ENCODE peak calls at places on chromosomes 11 and 22, in eight cellular contexts. F, Z, K, U, P, O, T and S are unnamed samples.
A peak's percentile ranks its signal among the peaks of the same experiment; 100 is the strongest.

GRCh38 chr22:45499746-45500145 is 2.9 kb upstream of the FBLN1 start:
- DNase-seq in T (no peak), F (no peak), U (no peak), O (no peak), Z (no peak), P (no peak), K (no peak), S (no peak)

GRCh38 chr11:94151311-94151710 is 22.7 kb downstream of the PANX1 start:
- DNase-seq in Z (no peak), T (no peak), O (no peak), U (no peak), F (no peak), P (peak; percentile 50), K (no peak), S (no peak)

GRCh38 chr11:97364047-97364446 is 974.2 kb downstream of the JRKL start:
- DNase-seq in K (no peak), P (peak; percentile 65), U (no peak), Z (peak; percentile 12), O (no peak), F (no peak), T (peak; percentile 52), S (no peak)

GRCh38 chr22:17009640-17010291 is 1.7 kb upstream of the GAB4 start:
- DNase-seq in F (no peak), P (no peak), U (no peak), K (no peak), Z (no peak), O (no peak), T (no peak), S (no peak)

GRCh38 chr22:45104313-45104712 is 59.4 kb upstream of the NUP50 start:
- DNase-seq in F (no peak), U (no peak), T (no peak), Z (no peak), P (no peak), K (no peak), O (no peak), S (no peak)

GRCh38 chr11:76282786-76283185 is 76.5 kb upstream of the WNT11 start:
- DNase-seq in T (no peak), F (no peak), P (no peak), Z (no peak), K (no peak), O (no peak), U (no peak), S (no peak)

GRCh38 chr11:38005597-38005996 is 1407.6 kb upstream of the RAG2 start:
- DNase-seq in P (peak; percentile 74), T (peak; percentile 81), F (no peak), O (no peak), U (no peak), Z (no peak), K (no peak), S (no peak)

GRCh38 chr11:107359701-107360100 is 97.9 kb downstream of the CWF19L2 start:
- DNase-seq in K (no peak), F (no peak), P (peak; percentile 4), O (no peak), Z (no peak), U (no peak), T (peak; percentile 16), S (no peak)

GRCh38 chr11:66292543-66293332 is 1.0 kb downstream of the TMEM151A start:
- DNase-seq in F (no peak), P (no peak), U (no peak), K (no peak), Z (no peak), O (no peak), T (no peak), S (no peak)
- H3K4me3 ChIP-seq in F (no peak overlapping the region), P (no peak overlapping the region), U (no peak overlapping the region), K (no peak overlapping the region), Z (no peak overlapping the region), O (no peak overlapping the region), T (no peak overlapping the region), S (no peak overlapping the region)

DNA sequence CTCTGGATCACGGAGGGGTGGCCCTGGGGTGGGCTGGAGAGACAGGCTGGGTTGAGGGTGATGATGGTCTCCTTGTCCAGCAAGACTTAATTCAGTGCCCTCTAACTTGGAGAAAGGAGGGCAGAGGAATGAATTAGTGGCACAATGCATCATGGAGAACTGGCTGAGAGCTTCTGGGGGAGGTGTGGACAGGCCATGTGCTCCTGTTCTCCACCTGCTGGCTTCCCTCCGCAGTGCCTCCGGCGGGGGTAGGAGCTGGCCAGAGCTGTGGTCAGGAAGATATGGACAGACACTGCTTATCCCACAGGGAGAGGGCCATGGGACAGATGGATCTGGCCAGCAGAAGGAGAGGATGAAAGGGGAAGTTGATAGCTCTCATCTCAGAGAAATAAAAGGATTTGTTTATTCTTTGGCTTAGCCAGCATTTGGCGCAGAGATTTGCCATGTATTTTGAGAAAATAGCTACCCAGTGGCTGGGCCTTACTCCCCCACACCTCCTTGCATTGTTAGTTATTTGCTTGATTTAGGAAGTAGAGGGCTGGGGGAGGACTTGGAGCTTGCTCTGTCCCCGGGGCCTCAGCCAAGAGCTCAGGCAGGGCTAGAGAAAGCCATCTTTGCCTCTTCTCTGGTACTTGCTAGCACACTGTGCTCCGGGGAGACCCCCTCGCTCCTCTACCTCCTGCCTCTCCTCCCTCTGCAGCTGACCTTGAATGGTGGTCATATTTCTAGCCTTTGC is 93.2 kb downstream of the SCN3B start:
- DNase-seq in P (peak; percentile 54), O (no peak), T (peak; percentile 51), Z (no peak), F (peak; percentile 45), U (no peak), K (no peak), S (no peak)
- TF ChIP-seq CTCF in P (no peak), O (peak; percentile 45), T (peak; percentile 52), Z (no peak), F (no peak), U (no peak), K (no peak), S (peak; percentile 17)

DNA sequence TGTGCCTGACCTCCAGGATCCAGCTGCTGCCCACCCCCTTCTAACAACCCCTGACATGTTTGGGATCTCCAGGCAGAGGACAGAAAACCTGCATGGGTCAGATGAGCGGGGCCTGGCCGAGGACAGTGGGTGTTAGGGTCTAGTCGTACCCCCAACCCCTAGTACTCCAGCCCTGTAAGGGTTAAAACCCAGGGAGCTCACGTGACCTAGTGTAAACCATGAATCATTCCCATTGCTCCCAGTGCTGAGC is 89.1 kb upstream of the CRYBB3 start:
- DNase-seq in T (no peak), P (no peak), U (no peak), Z (no peak), O (no peak), K (no peak), F (no peak), S (no peak)
- H3K4me3 ChIP-seq in T (no peak overlapping the region), P (no peak overlapping the region), U (no peak overlapping the region), Z (peak overlapping the region; percentile 58), O (peak overlapping the region; percentile 55), K (no peak overlapping the region), F (no peak overlapping the region), S (peak overlapping the region; percentile 64)

DNA sequence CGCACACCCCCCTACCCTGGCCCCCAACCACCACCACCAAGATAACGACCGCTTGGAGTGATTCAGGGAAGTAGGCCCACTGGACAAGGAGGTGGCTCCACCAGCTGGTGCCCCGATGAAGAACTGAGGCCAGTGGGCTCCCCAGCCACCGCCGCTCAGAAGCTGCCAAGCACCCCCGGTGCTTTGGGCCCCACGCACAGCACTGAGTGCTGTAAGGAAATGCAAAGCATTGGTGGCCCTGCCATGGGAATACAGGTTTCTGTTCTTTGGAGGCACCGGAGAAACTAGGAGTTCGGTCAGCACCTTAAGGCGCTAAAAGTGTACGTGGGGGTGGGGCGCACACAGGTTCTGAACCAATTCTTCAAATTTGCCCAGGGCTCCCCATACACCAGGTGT is 664 bp upstream of the PRSS23 start:
- DNase-seq in F (no peak), T (no peak), O (no peak), P (no peak), U (no peak), Z (no peak), K (no peak), S (no peak)
- TF ChIP-seq CTCF in F (no peak), T (no peak), O (peak; percentile 15), P (peak; percentile 8), U (no peak), Z (no peak), K (no peak), S (no peak)

DNA sequence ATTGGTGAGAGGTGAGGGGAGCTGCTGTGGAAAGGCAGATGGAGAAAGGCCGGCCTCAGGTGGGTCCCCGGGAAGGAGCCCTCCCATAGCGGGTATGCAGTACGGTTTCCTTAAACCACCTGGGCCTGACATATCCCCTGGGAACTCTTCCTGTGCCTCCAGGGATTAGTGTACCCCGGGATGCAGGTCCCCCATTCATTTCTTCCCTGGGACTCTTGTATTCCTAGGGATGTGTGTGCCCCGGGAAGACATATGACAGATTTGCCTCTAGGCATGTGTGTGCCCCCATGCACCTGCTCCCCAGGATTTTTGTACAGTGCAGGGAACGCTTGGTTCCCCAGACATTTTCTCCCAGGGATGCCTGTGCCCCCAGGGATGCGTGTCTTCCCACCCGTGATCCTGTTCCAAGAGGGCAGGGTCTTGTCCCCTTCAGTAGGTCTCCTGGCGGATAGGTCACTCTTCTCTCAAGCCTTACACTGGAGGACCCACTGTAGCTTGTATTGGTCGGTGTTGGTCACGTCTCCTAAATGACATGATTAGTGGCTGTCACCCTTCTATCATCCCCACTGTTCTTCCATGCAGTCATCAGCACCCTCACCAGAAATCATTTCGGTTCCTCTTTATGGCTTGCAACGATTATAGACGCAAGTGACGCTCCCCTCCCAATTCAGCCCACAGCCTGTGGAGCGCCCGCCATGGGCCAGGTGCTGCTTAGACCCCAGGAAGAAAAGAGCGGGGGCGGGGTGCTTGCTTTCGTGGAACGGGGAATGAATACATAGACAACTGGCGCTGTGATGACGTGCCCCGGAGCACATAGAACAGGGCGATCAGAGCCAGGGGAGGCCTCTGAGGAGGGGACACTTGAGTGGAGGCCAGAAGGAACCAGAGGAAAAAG is 1.3 kb downstream of the PARVB start:
- DNase-seq in U (peak; percentile 95), P (no peak), O (no peak), F (no peak), K (no peak), T (no peak), Z (peak; percentile 60), S (no peak)
- H3K4me3 ChIP-seq in U (peak overlapping the region; percentile 79), P (peak overlapping the region; percentile 53), O (peak overlapping the region; percentile 70), F (peak overlapping the region; percentile 43), K (peak overlapping the region; percentile 33), T (peak overlapping the region; percentile 46), Z (peak overlapping the region; percentile 87), S (peak overlapping the region; percentile 62)